ENCODE peak calls at places on chromosomes 1 and 21, in six cellular contexts. H, L, X, S, N and C are unnamed samples.
A peak's percentile ranks its signal among the peaks of the same experiment; 100 is the strongest.

GRCh38 chr1:202192770-202193613 is 607 bp upstream of the LGR6 start:
- DNase-seq in H (peak; percentile 89), L (no peak), S (peak; percentile 17), X (peak; percentile 59), N (peak; percentile 81), C (peak; percentile 69)

GRCh38 chr21:15543473-15543872 is 186.3 kb upstream of the USP25 start:
- DNase-seq in X (no peak), L (no peak), S (no peak), H (no peak), N (no peak), C (no peak)

GRCh38 chr1:45009956-45010854 is 919 bp downstream of the HECTD3 start:
- DNase-seq in X (no peak), N (peak; percentile 33), L (peak; percentile 67), H (peak; percentile 82), S (no peak), C (peak; percentile 29)

GRCh38 chr1:212664409-212665199 is 35.0 kb downstream of the BATF3 start:
- DNase-seq in H (no peak), X (no peak), N (no peak), S (no peak), L (no peak), C (no peak)

GRCh38 chr1:84998642-84999280 is 1.8 kb upstream of the MCOLN2 start:
- DNase-seq in H (peak; percentile 75), N (peak; percentile 35), X (peak; percentile 25), S (no peak), L (no peak), C (no peak)

GRCh38 chr1:5913876-5914275 is 78.3 kb downstream of the NPHP4 start:
- DNase-seq in S (no peak), X (no peak), L (peak; percentile 37), N (no peak), H (peak; percentile 42), C (no peak)

GRCh38 chr1:177857285-177857684 is 112.6 kb downstream of the SEC16B start:
- DNase-seq in L (no peak), H (no peak), N (no peak), S (no peak), X (no peak), C (no peak)

GRCh38 chr1:209845405-209845725 is 17.6 kb downstream of the UTP25 start:
- DNase-seq in X (no peak), S (no peak), H (no peak), N (no peak), L (no peak), C (no peak)

GRCh38 chr1:81757398-81758020 is 43.2 kb upstream of the ADGRL2 start:
- DNase-seq in S (no peak), L (no peak), H (no peak), X (no peak), N (no peak), C (no peak)

GRCh38 chr1:81758213-81758612 is 42.5 kb upstream of the ADGRL2 start:
- DNase-seq in S (no peak), H (no peak), L (no peak), X (no peak), N (no peak), C (no peak)

GRCh38 chr1:81756872-81757271 is 43.9 kb upstream of the ADGRL2 start:
- DNase-seq in X (peak; percentile 33), H (no peak), L (no peak), S (peak; percentile 0), N (no peak), C (no peak)

DNA sequence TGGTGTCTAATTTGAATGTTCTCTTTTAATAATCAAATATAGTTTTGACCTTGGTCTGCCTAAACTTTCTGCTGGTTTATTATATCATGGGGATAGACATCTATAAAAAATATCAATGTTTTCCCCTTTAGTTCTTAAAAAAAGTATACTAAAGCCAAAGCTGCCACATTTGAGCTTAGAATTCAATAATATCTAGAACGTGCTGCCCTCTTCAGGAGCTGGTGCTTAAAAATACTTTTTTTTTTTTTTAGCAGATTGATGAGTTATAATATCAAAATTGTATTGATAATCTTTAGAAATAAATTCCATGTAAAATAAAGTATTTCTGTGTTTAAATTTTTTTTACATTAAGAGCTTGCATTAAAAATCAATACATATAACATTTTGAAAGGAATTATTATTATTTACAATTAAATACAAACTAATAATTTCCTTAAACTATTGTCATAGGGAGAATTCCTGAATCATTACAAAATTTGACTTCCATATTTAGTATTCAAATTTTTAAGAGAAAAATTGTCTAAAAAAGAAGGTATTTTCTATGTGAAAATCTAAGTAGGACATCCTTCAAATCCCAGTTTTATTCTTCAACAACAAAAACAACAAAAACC is 40.1 kb upstream of the ADGRL2 start:
- DNase-seq in N (no peak), X (peak; percentile 63), L (no peak), S (peak; percentile 10), H (no peak), C (no peak)
- TF ChIP-seq CTCF in N (no peak), X (peak; percentile 46), L (peak; percentile 59), S (peak; percentile 75), H (no peak), C (peak; percentile 24)

DNA sequence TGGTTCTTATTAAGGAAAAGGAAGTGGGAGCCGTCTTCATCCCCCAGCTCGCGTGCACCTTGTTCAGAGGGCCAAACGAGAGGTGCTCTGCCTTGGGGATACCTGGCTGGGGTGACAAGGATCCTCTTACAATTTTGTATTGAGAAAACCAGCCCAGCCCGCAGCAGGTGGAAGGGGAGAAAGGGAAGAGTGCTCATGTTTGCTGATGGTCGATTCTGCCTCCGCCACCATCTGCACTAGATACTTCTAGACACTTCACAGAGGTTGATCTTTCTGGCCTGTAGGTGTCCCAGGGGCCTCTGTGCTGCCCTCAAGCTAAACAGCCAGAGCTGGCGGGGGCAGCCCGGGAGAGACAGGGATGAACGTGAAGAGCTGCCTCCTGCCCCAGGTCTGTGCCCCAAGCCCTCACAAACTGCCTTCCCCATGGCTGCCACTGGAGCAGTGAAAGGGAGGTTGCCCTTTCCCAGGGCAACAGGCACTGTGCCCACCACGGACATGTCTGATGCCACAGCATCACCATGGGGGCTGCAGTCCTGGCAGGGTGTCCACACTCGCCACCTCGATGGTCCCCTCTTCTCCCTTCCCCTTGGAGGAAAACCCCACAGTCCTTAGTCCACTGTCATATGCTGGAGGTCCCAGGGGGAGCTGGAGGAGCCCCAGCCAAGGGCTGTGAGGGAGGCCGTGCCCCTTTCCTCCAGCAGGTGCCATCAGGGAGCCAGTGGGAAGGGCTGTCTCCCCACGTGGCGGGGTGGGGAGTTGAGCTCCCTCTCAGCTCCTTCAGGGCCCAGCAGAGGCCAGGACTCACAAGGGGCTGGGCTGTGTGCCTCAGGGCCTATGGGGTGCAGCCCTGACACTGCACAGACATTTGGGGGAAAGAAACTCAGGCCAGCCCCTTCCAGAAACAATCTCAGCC is 8.1 kb downstream of the ADPRS start:
- DNase-seq in H (no peak), L (no peak), X (no peak), S (peak; percentile 23), N (no peak), C (no peak)
- TF ChIP-seq CTCF in H (no peak), L (peak; percentile 54), X (no peak), S (peak; percentile 68), N (no peak), C (peak; percentile 35)

GRCh38 chr1:116881879-116882520 is 27.7 kb upstream of the PTGFRN start:
- DNase-seq in X (peak; percentile 99), H (no peak), S (peak; percentile 58), N (no peak), L (no peak), C (no peak)
- TF ChIP-seq CTCF in X (peak; percentile 49), H (no peak), S (peak; percentile 61), N (no peak), L (peak; percentile 28), C (no peak)

GRCh38 chr1:152745289-152745704 is 12.5 kb upstream of the KPRP start:
- DNase-seq in H (no peak), N (no peak), S (peak; percentile 54), X (no peak), L (no peak), C (no peak)
- TF ChIP-seq CTCF in H (no peak), N (no peak), S (peak; percentile 43), X (no peak), L (no peak), C (no peak)

DNA sequence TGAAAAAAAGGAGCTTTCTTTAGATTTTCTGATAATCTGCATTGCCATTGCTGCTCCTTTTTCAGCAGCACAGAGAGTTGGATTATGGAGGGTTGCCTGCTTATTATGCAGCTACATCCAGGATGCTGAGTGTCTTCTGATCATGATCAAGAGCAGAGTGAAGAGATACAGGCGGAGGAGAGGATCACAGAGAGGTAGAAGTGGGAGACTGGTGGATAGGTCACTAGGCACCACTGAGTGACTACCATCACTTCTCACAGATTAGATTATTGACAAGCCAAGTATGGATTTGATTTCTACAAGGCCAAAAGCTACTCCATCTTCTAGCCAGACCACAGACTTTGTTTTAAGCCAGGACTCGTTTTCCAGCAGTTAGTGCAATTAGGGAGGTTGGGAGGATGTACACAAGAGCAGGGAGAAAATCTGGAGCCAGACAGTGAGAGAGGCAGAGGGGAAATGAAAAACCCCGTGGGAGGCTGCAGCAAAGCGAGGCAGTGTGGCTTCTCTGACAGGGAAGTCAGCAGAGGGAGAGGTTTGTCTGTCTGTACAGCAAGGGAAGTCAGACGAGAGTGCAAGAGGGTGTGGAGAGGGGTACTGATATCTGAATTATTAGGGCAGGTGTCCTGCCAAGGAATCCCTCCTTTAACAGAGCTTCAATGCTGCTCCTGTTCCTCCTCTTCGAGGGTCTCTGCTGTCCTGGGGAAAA is at the start of gene CD1E:
- DNase-seq in S (no peak), L (no peak), X (no peak), H (no peak), N (peak; percentile 41), C (no peak)
- TF ChIP-seq CTCF in S (no peak), L (no peak), X (no peak), H (no peak), N (no peak), C (no peak)

GRCh38 chr1:68751723-68752122 is 254.8 kb upstream of the DEPDC1 start:
- DNase-seq in X (no peak), L (no peak), H (no peak), N (no peak), S (no peak), C (no peak)
- TF ChIP-seq CTCF in X (no peak), L (peak; percentile 44), H (no peak), N (no peak), S (no peak), C (no peak)

GRCh38 chr1:19749685-19750084 is 50.0 kb downstream of the TMCO4 start:
- DNase-seq in N (no peak), H (no peak), X (no peak), L (no peak), S (no peak), C (no peak)

GRCh38 chr1:19752083-19752696 is 47.5 kb downstream of the TMCO4 start:
- DNase-seq in L (no peak), S (no peak), H (no peak), N (no peak), X (no peak), C (no peak)

GRCh38 chr1:19747741-19748140 is 52.0 kb downstream of the TMCO4 start:
- DNase-seq in S (no peak), H (no peak), L (no peak), X (no peak), N (no peak), C (no peak)

GRCh38 chr1:19750882-19751276 is 48.8 kb downstream of the TMCO4 start:
- DNase-seq in H (no peak), N (no peak), S (no peak), L (no peak), X (no peak), C (no peak)

GRCh38 chr1:19750101-19750881 is 49.4 kb downstream of the TMCO4 start:
- DNase-seq in H (no peak), N (no peak), S (peak; percentile 45), X (peak; percentile 28), L (no peak), C (no peak)
- TF ChIP-seq CTCF in H (no peak), N (no peak), S (no peak), X (no peak), L (no peak), C (no peak)

GRCh38 chr21:20570824-20571232 is 427.4 kb upstream of the NCAM2 start:
- DNase-seq in X (no peak), N (no peak), H (no peak), L (no peak), S (no peak), C (no peak)
- TF ChIP-seq CTCF in X (no peak), N (no peak), H (no peak), L (no peak), S (no peak), C (no peak)